ENCODE peak calls at places on chromosomes 5 and 9, in nine cellular contexts. E is T-cell; N is amniotic stem cell; T is stimulated activated CD8-positive, alpha-beta memory T cell treated with anti-CD3 and anti-CD28 coated beads, Interleukin-12 subunit alpha, Interleukin-12 subunit beta, amount 100 ng/mL, for 1 hour; Q is fibroblast of the conjunctiva; K is fibroblast of pulmonary artery; W is Calu3; L is H9; U is NCI-H774. J is an unnamed sample.

GRCh38 chr5:41638685-41639084 is 128.3 kb upstream of the PLCXD3 start:
- DNase-seq in E (no peak), N (no peak), T (no peak), Q (no peak), K (no peak), W (no peak), L (no peak), U (no peak), J (no peak)

GRCh38 chr9:130894546-130894945 is 2.1 kb downstream of the QRFP start:
- DNase-seq in E (no peak), N (no peak), T (no peak), Q (no peak), K (no peak), W (no peak), L (no peak), U (no peak), J (no peak)

GRCh38 chr5:71663570-71663969 is 55.5 kb upstream of the CARTPT start:
- DNase-seq in E (no peak), N (no peak), T (no peak), Q (no peak), K (no peak), W (peak; percentile 17), L (no peak), U (no peak), J (no peak)

GRCh38 chr9:33349743-33350142 is 52.6 kb downstream of the AQP7 start:
- DNase-seq in E (no peak), N (no peak), T (no peak), Q (no peak), K (no peak), W (no peak), L (no peak), U (no peak), J (no peak)

GRCh38 chr9:129487307-129487657 is 133.6 kb downstream of the C9orf50 start:
- DNase-seq in E (no peak), N (no peak), T (no peak), Q (no peak), K (no peak), W (no peak), L (no peak), U (no peak), J (no peak)

GRCh38 chr5:14665949-14666741 is 1.6 kb downstream of the OTULIN start:
- DNase-seq in E (peak; percentile 39), N (no peak), T (no peak), Q (no peak), K (peak; percentile 20), W (peak; percentile 46), L (no peak), U (no peak), J (peak; percentile 47)

GRCh38 chr9:16103613-16104012 is 550.8 kb downstream of the CCDC171 start:
- DNase-seq in E (no peak), N (no peak), T (no peak), Q (peak; percentile 33), K (no peak), W (no peak), L (no peak), U (no peak), J (no peak)

GRCh38 chr9:14250779-14251145 is 63.2 kb downstream of the NFIB start:
- DNase-seq in E (no peak), N (no peak), T (no peak), Q (no peak), K (no peak), W (no peak), L (no peak), U (no peak), J (no peak)

GRCh38 chr5:78612227-78613150 is 36.1 kb downstream of the LHFPL2 start:
- DNase-seq in E (no peak), N (no peak), T (no peak), Q (no peak), K (no peak), W (no peak), L (no peak), U (no peak), J (no peak)

GRCh38 chr5:149982505-149982904 is 17.9 kb downstream of the TIGD6 start:
- DNase-seq in E (no peak), N (no peak), T (no peak), Q (no peak), K (no peak), W (no peak), L (no peak), U (no peak), J (no peak)

GRCh38 chr5:153752890-153753289 is 262.4 kb downstream of the GRIA1 start:
- DNase-seq in E (no peak), N (no peak), T (no peak), Q (no peak), K (peak; percentile 12), W (no peak), L (no peak), U (no peak), J (no peak)

GRCh38 chr5:9658726-9659125 is 28.6 kb upstream of the TAS2R1 start:
- DNase-seq in E (no peak), N (no peak), T (no peak), Q (no peak), K (no peak), W (no peak), L (no peak), U (no peak), J (no peak)

GRCh38 chr5:68255305-68256130 is 40.0 kb downstream of the PIK3R1 start:
- DNase-seq in E (peak; percentile 25), N (no peak), T (no peak), Q (no peak), K (no peak), W (no peak), L (no peak), U (no peak), J (peak; percentile 83)

GRCh38 chr5:56523779-56524178 is 290.6 kb upstream of the ANKRD55 start:
- DNase-seq in E (no peak), N (no peak), T (no peak), Q (no peak), K (peak; percentile 36), W (no peak), L (no peak), U (no peak), J (no peak)

GRCh38 chr5:127909078-127909477 is 174.5 kb upstream of the SLC12A2 start:
- DNase-seq in E (no peak), N (no peak), T (no peak), Q (peak; percentile 41), K (peak; percentile 75), W (peak; percentile 71), L (peak; percentile 59), U (no peak), J (peak; percentile 41)

GRCh38 chr9:36872641-36873040 is 161.4 kb downstream of the PAX5 start:
- DNase-seq in E (no peak), N (no peak), T (no peak), Q (no peak), K (no peak), W (no peak), L (no peak), U (no peak), J (no peak)

GRCh38 chr9:16794871-16795639 is 75.4 kb downstream of the BNC2 start:
- DNase-seq in E (no peak), N (peak; percentile 54), T (no peak), Q (peak; percentile 41), K (peak; percentile 91), W (no peak), L (no peak), U (no peak), J (no peak)

GRCh38 chr5:149044453-149045117 is 18.3 kb downstream of the SH3TC2 start:
- DNase-seq in E (no peak), N (no peak), T (no peak), Q (no peak), K (peak; percentile 43), W (no peak), L (no peak), U (no peak), J (no peak)

GRCh38 chr5:133321833-133322420 is 270.1 kb downstream of the HSPA4 start:
- DNase-seq in E (no peak), N (no peak), T (no peak), Q (no peak), K (no peak), W (no peak), L (no peak), U (no peak), J (peak; percentile 19)

GRCh38 chr9:126112135-126112720 is 214.4 kb upstream of the MVB12B start:
- DNase-seq in E (no peak), N (no peak), T (no peak), Q (no peak), K (no peak), W (no peak), L (peak; percentile 26), U (no peak), J (no peak)

GRCh38 chr5:39266442-39266841 is 47.1 kb upstream of the FYB1 start:
- DNase-seq in E (no peak), N (no peak), T (no peak), Q (no peak), K (no peak), W (no peak), L (no peak), U (no peak), J (no peak)

GRCh38 chr5:178546675-178547033 is 43.5 kb downstream of the COL23A1 start:
- DNase-seq in E (no peak), N (no peak), T (no peak), Q (no peak), K (no peak), W (no peak), L (no peak), U (no peak), J (no peak)

GRCh38 chr5:78377056-78377717 is 16.8 kb downstream of the SCAMP1 start:
- DNase-seq in E (no peak), N (no peak), T (no peak), Q (no peak), K (peak; percentile 38), W (no peak), L (no peak), U (no peak), J (no peak)

GRCh38 chr5:32138839-32139493 is 35.2 kb downstream of the GOLPH3 start:
- DNase-seq in E (no peak), N (no peak), T (peak; percentile 9), Q (no peak), K (no peak), W (no peak), L (no peak), U (no peak), J (peak; percentile 48)

GRCh38 chr9:21381752-21382339 is 3.4 kb downstream of the IFNA2 start:
- DNase-seq in E (no peak), N (no peak), T (no peak), Q (no peak), K (no peak), W (no peak), L (no peak), U (no peak), J (no peak)

GRCh38 chr9:120655005-120655622 is 59.2 kb downstream of the MEGF9 start:
- DNase-seq in E (no peak), N (no peak), T (no peak), Q (no peak), K (peak; percentile 26), W (peak; percentile 2), L (no peak), U (no peak), J (no peak)

GRCh38 chr9:99216073-99216472 is 5.7 kb downstream of the ALG2 start:
- DNase-seq in E (no peak), N (no peak), T (no peak), Q (no peak), K (no peak), W (no peak), L (no peak), U (no peak), J (no peak)

GRCh38 chr5:584846-585245 is 27.3 kb upstream of the CEP72 start:
- DNase-seq in E (no peak), N (no peak), T (no peak), Q (no peak), K (no peak), W (no peak), L (no peak), U (no peak), J (no peak)